ENCODE peak calls at places on chromosome 3, in four cellular contexts. One of them, this sample, is unnamed.

GRCh38 chr3:163753033-163753432 is 1325.3 kb downstream of the SI start:
- DNase-seq in H1: no peak
- DNase-seq in K562: no peak
- DNase-seq in GM12878: no peak
- DNase-seq in this sample: no peak

GRCh38 chr3:186107148-186108105 is 1.5 kb downstream of the ETV5 start:
- DNase-seq in H1: no peak
- DNase-seq in GM12878: no peak
- DNase-seq in K562: peak; percentile 75
- DNase-seq in this sample: peak; percentile 34

GRCh38 chr3:144324061-144324460 is 352.4 kb downstream of the DIPK2A start:
- DNase-seq in GM12878: no peak
- DNase-seq in H1: no peak
- DNase-seq in K562: no peak
- DNase-seq in this sample: no peak

GRCh38 chr3:52458770-52459540 is 3.6 kb downstream of the NISCH start:
- DNase-seq in H1: no peak
- DNase-seq in GM12878: peak; percentile 27
- DNase-seq in K562: no peak
- DNase-seq in this sample: no peak

GRCh38 chr3:195124378-195124985 is 146.5 kb downstream of the XXYLT1 start:
- DNase-seq in K562: no peak
- DNase-seq in GM12878: no peak
- DNase-seq in H1: no peak
- DNase-seq in this sample: no peak

GRCh38 chr3:9130318-9131110 is 118.9 kb downstream of the SRGAP3 start:
- DNase-seq in H1: no peak
- DNase-seq in K562: no peak
- DNase-seq in GM12878: no peak
- DNase-seq in this sample: no peak

GRCh38 chr3:64848822-64849221 is 161.0 kb upstream of the ADAMTS9 start:
- DNase-seq in H1: no peak
- DNase-seq in K562: no peak
- DNase-seq in GM12878: no peak
- DNase-seq in this sample: no peak

GRCh38 chr3:29324180-29324651 is 43.3 kb downstream of the RBMS3 start:
- DNase-seq in H1: no peak
- DNase-seq in K562: no peak
- DNase-seq in GM12878: peak; percentile 84
- DNase-seq in this sample: no peak

GRCh38 chr3:24843955-24844354 is 349.3 kb upstream of the THRB start:
- DNase-seq in K562: no peak
- DNase-seq in GM12878: no peak
- DNase-seq in H1: no peak
- DNase-seq in this sample: no peak

GRCh38 chr3:124883191-124883747 is 3.9 kb downstream of the ITGB5 start:
- DNase-seq in K562: no peak
- DNase-seq in H1: no peak
- DNase-seq in GM12878: no peak
- DNase-seq in this sample: no peak

GRCh38 chr3:192727032-192727847 is at the start of gene FGF12:
- DNase-seq in H1: peak; percentile 88
- DNase-seq in K562: peak; percentile 24
- DNase-seq in GM12878: no peak
- DNase-seq in this sample: no peak

GRCh38 chr3:119779731-119780383 is 2.0 kb upstream of the NR1I2 start:
- DNase-seq in H1: no peak
- DNase-seq in GM12878: peak; percentile 9
- DNase-seq in K562: no peak
- DNase-seq in this sample: no peak

GRCh38 chr3:127384717-127385539 is 97.1 kb upstream of the PRR20G start:
- DNase-seq in GM12878: no peak
- DNase-seq in H1: no peak
- DNase-seq in K562: no peak
- DNase-seq in this sample: no peak

GRCh38 chr3:45546636-45547201 is 47.8 kb upstream of the LIMD1 start:
- DNase-seq in GM12878: no peak
- DNase-seq in H1: peak; percentile 13
- DNase-seq in K562: peak; percentile 78
- DNase-seq in this sample: peak; percentile 13

GRCh38 chr3:132669256-132669777 is 9.2 kb downstream of the UBA5 start:
- DNase-seq in K562: no peak
- DNase-seq in H1: no peak
- DNase-seq in GM12878: no peak
- DNase-seq in this sample: no peak

GRCh38 chr3:127288921-127289645 is 1.2 kb upstream of the PRR20G start:
- DNase-seq in H1: no peak
- DNase-seq in K562: no peak
- DNase-seq in GM12878: no peak
- DNase-seq in this sample: no peak

GRCh38 chr3:145015243-145015642 is 1043.6 kb downstream of the DIPK2A start:
- DNase-seq in GM12878: no peak
- DNase-seq in H1: no peak
- DNase-seq in K562: no peak
- DNase-seq in this sample: no peak

GRCh38 chr3:34106879-34107278 is 308.4 kb downstream of the PDCD6IP start:
- DNase-seq in H1: peak; percentile 58
- DNase-seq in K562: peak; percentile 46
- DNase-seq in GM12878: peak; percentile 51
- DNase-seq in this sample: peak; percentile 2

GRCh38 chr3:142459096-142459495 is 11.3 kb upstream of the XRN1 start:
- DNase-seq in K562: no peak
- DNase-seq in GM12878: no peak
- DNase-seq in H1: no peak
- DNase-seq in this sample: no peak

GRCh38 chr3:43183456-43183855 is 77.6 kb upstream of the POMGNT2 start:
- DNase-seq in K562: no peak
- DNase-seq in H1: no peak
- DNase-seq in GM12878: no peak
- DNase-seq in this sample: no peak

GRCh38 chr3:108076564-108076963 is 14.3 kb downstream of the CD47 start:
- DNase-seq in H1: no peak
- DNase-seq in GM12878: no peak
- DNase-seq in K562: no peak
- DNase-seq in this sample: no peak

GRCh38 chr3:168049366-168049974 is 46.3 kb downstream of the GOLIM4 start:
- DNase-seq in K562: no peak
- DNase-seq in H1: no peak
- DNase-seq in GM12878: no peak
- DNase-seq in this sample: no peak

GRCh38 chr3:77052733-77053680 is 13.1 kb downstream of the ROBO2 start:
- DNase-seq in GM12878: no peak
- DNase-seq in K562: no peak
- DNase-seq in H1: no peak
- DNase-seq in this sample: no peak

GRCh38 chr3:14841836-14842235 is 23.1 kb downstream of the FGD5 start:
- DNase-seq in H1: no peak
- DNase-seq in K562: no peak
- DNase-seq in GM12878: no peak
- DNase-seq in this sample: no peak

GRCh38 chr3:20682573-20682972 is 496.6 kb upstream of the SGO1 start:
- DNase-seq in H1: no peak
- DNase-seq in GM12878: no peak
- DNase-seq in K562: no peak
- DNase-seq in this sample: no peak

GRCh38 chr3:29899011-29899410 is 618.1 kb downstream of the RBMS3 start:
- DNase-seq in K562: no peak
- DNase-seq in H1: no peak
- DNase-seq in GM12878: no peak
- DNase-seq in this sample: no peak

GRCh38 chr3:187079090-187080022 is 59.9 kb downstream of the RPL39L start:
- DNase-seq in H1: no peak
- DNase-seq in K562: no peak
- DNase-seq in GM12878: no peak
- DNase-seq in this sample: no peak

GRCh38 chr3:55246016-55246415 is 241.1 kb downstream of the WNT5A start:
- DNase-seq in GM12878: no peak
- DNase-seq in K562: no peak
- DNase-seq in H1: no peak
- DNase-seq in this sample: no peak

GRCh38 chr3:46378426-46378942 is 7.7 kb downstream of the CCR5 start:
- DNase-seq in GM12878: no peak
- DNase-seq in H1: peak; percentile 38
- DNase-seq in K562: peak; percentile 72
- DNase-seq in this sample: peak; percentile 48

GRCh38 chr3:62622553-62623174 is 249.3 kb upstream of the FEZF2 start:
- DNase-seq in H1: no peak
- DNase-seq in GM12878: peak; percentile 1
- DNase-seq in K562: peak; percentile 34
- DNase-seq in this sample: peak; percentile 31

GRCh38 chr3:139299261-139300132 is 44.3 kb upstream of the MRPS22 start:
- DNase-seq in GM12878: no peak
- DNase-seq in H1: no peak
- DNase-seq in K562: peak; percentile 94
- DNase-seq in this sample: peak; percentile 95

GRCh38 chr3:99883693-99884092 is 66.0 kb downstream of the CMSS1 start:
- DNase-seq in K562: no peak
- DNase-seq in GM12878: no peak
- DNase-seq in H1: no peak
- DNase-seq in this sample: no peak

GRCh38 chr3:141280086-141280485 is 48.5 kb downstream of the PXYLP1 start:
- DNase-seq in H1: no peak
- DNase-seq in K562: no peak
- DNase-seq in GM12878: no peak
- DNase-seq in this sample: no peak

GRCh38 chr3:139122221-139122581 is 77.5 kb upstream of the PRR23C start:
- DNase-seq in GM12878: no peak
- DNase-seq in H1: no peak
- DNase-seq in K562: no peak
- DNase-seq in this sample: no peak

GRCh38 chr3:114374433-114374832 is 80.6 kb downstream of the TIGIT start:
- DNase-seq in H1: no peak
- DNase-seq in GM12878: no peak
- DNase-seq in K562: no peak
- DNase-seq in this sample: no peak

GRCh38 chr3:47428585-47429145 is 47.1 kb downstream of the SCAP start:
- DNase-seq in K562: peak; percentile 2
- DNase-seq in GM12878: no peak
- DNase-seq in H1: no peak
- DNase-seq in this sample: no peak

DNA sequence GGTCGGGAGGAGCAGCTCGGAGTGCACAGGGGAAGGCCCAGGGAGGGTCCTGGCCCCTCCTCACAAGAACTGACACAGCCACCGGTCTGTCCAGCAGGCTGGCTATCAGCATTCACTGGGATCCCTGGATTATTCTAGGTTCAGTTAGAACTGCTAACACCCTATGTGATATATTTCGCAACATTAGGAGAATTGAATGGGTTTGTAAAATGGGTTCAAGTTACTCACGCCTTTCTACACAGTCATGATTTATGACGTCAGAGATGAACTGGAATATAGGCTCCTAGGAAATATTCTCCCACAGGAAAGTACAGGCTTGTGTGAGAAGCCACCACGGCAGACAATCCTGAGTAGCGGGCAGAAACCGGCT is 972 bp upstream of the BSN start:
- DNase-seq in H1: no peak
- DNase-seq in GM12878: no peak
- DNase-seq in K562: no peak
- DNase-seq in this sample: no peak
- TF ChIP-seq SRF in H1: no peak
- TF ChIP-seq SRF in GM12878: no peak
- TF ChIP-seq SRF in K562: no peak
- TF ChIP-seq SRF in this sample: no peak

DNA sequence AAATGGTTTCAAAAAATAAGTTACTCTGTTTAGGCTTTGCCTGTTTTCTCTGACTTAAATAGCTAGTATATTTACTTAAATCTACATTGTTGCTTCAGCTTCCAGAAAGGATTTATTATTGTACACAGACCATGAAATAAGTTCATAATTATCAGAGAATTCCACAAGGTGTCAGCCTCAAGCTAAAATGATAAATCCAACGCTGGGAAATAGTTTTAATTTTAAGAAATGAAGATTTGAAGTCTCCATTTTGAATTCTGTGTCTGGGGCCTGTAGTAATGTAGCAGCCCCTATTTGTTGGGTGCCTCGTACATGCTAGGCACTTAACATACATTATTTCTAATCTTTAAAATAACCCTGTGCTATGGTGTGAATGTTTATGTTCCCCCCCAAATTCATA is 92.6 kb upstream of the KCNMB2 start:
- DNase-seq in GM12878: no peak
- DNase-seq in H1: no peak
- DNase-seq in K562: no peak
- DNase-seq in this sample: no peak
- TF ChIP-seq EGR1 in GM12878: no peak
- TF ChIP-seq EGR1 in H1: no peak
- TF ChIP-seq EGR1 in K562: no peak
- TF ChIP-seq EGR1 in this sample: no peak

DNA sequence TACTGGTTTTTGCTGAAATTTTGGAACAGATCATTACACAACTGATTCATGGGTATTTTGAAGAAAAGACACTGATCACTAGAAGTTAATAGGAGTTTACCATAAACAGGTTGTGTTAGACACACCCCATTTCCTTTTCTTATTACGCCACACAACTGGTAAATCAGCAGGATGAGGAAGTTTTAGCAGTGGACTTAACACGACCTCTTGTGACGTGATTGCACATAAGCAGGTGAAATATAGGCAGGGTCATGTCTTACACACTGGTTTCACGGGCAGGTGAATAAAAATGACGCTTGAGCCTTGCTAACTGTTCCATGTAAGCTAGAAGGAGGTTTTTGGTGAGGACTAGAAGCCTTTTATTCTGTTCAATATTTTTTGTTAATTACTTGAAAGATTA is 27.1 kb upstream of the TPRG1 start:
- DNase-seq in H1: no peak
- DNase-seq in K562: no peak
- DNase-seq in GM12878: no peak
- DNase-seq in this sample: no peak
- TF ChIP-seq SRF in H1: no peak
- TF ChIP-seq SRF in K562: no peak
- TF ChIP-seq SRF in GM12878: no peak
- TF ChIP-seq SRF in this sample: no peak

GRCh38 chr3:13812039-13812438 is 67.8 kb downstream of the WNT7A start:
- DNase-seq in GM12878: no peak
- DNase-seq in H1: no peak
- DNase-seq in K562: no peak
- DNase-seq in this sample: no peak
- TF ChIP-seq EGR1 in GM12878: no peak
- TF ChIP-seq EGR1 in H1: no peak
- TF ChIP-seq EGR1 in K562: no peak
- TF ChIP-seq EGR1 in this sample: no peak

GRCh38 chr3:135163701-135164100 is 368.6 kb downstream of the EPHB1 start:
- DNase-seq in H1: no peak
- DNase-seq in K562: no peak
- DNase-seq in GM12878: no peak
- DNase-seq in this sample: no peak
- TF ChIP-seq SRF in H1: no peak
- TF ChIP-seq SRF in K562: no peak
- TF ChIP-seq SRF in GM12878: no peak
- TF ChIP-seq SRF in this sample: no peak

DNA sequence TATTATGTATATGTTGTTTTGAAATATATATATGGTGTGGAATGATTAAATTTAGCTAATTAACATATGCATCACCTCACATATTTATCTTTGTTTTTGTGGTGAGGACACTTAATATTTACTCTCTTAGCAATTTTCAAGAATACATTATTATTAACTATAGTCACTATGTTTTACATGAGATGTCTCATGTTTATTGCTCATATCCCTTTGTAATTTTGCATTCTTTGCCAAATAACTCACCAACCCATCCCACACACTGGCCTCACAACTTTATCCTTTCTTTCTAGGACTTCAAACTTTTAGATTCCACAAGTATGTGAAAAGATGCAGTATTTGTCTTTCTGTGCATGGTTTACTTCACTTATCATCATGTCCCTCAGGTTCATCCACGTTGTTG is 950.2 kb upstream of the CADM2 start:
- DNase-seq in GM12878: no peak
- DNase-seq in K562: no peak
- DNase-seq in H1: no peak
- DNase-seq in this sample: no peak
- TF ChIP-seq EGR1 in GM12878: no peak
- TF ChIP-seq EGR1 in K562: no peak
- TF ChIP-seq EGR1 in H1: no peak
- TF ChIP-seq EGR1 in this sample: no peak